ENCODE peak calls at places on chromosomes 2 and 18, in four cellular contexts. Y is HEK293T, B is WTC11, G is HepG2. W is an unnamed sample.

GRCh38 chr2:136238214-136238551 is 120.2 kb upstream of the CXCR4 start:
- DNase-seq in Y (no peak), B (no peak), G (no peak), W (no peak)

GRCh38 chr18:42310956-42311355 is 355.9 kb downstream of the PIK3C3 start:
- DNase-seq in Y (no peak), B (peak; percentile 17), G (no peak), W (no peak)

GRCh38 chr2:237720962-237721361 is 77.6 kb upstream of the RBM44 start:
- DNase-seq in Y (no peak), B (no peak), G (no peak), W (no peak)

GRCh38 chr2:232960862-232961261 is 52.2 kb downstream of the NGEF start:
- DNase-seq in Y (no peak), B (no peak), G (no peak), W (no peak)

GRCh38 chr2:96393989-96394761 is 58.6 kb downstream of the NCAPH start:
- DNase-seq in Y (no peak), B (no peak), G (no peak), W (no peak)

GRCh38 chr2:178761759-178762371 is 45.4 kb downstream of the TTN start:
- DNase-seq in Y (peak; percentile 40), B (peak; percentile 22), G (peak; percentile 60), W (peak; percentile 73)

GRCh38 chr18:24603151-24603550 is 142.7 kb downstream of the HRH4 start:
- DNase-seq in Y (no peak), B (no peak), G (no peak), W (no peak)

GRCh38 chr18:42365550-42365949 is 410.5 kb downstream of the PIK3C3 start:
- DNase-seq in Y (no peak), B (no peak), G (no peak), W (no peak)

GRCh38 chr2:157336137-157336721 is 10.6 kb upstream of the ERMN start:
- DNase-seq in Y (peak; percentile 60), B (peak; percentile 22), G (peak; percentile 44), W (peak; percentile 69)

GRCh38 chr18:71831039-71831438 is 713.1 kb downstream of the CBLN2 start:
- DNase-seq in Y (no peak), B (no peak), G (no peak), W (no peak)

GRCh38 chr2:166411473-166412230 is 35.9 kb upstream of the SCN9A start:
- DNase-seq in Y (no peak), B (no peak), G (no peak), W (no peak)

GRCh38 chr2:221807706-221808105 is 235.6 kb upstream of the EPHA4 start:
- DNase-seq in Y (no peak), B (no peak), G (no peak), W (no peak)

GRCh38 chr2:241950878-241951331 is 81.4 kb downstream of the RTP5 start:
- DNase-seq in Y (peak; percentile 83), B (peak; percentile 95), G (peak; percentile 71), W (peak; percentile 71)

GRCh38 chr2:207796585-207797350 is 27.1 kb upstream of the FZD5 start:
- DNase-seq in Y (peak; percentile 34), B (peak; percentile 53), G (peak; percentile 87), W (no peak)

GRCh38 chr18:45877403-45877802 is 51.9 kb downstream of the SIGLEC15 start:
- DNase-seq in Y (no peak), B (no peak), G (no peak), W (no peak)

GRCh38 chr18:64017870-64018269 is 48.0 kb downstream of the SERPINB8 start:
- DNase-seq in Y (no peak), B (no peak), G (peak; percentile 23), W (no peak)

GRCh38 chr2:100744589-100744988 is 75.3 kb upstream of the NPAS2 start:
- DNase-seq in Y (no peak), B (no peak), G (peak; percentile 47), W (no peak)

GRCh38 chr2:160271166-160272086 is 71.4 kb upstream of the ITGB6 start:
- DNase-seq in Y (no peak), B (no peak), G (no peak), W (no peak)

GRCh38 chr2:37798315-37799005 is 126.6 kb upstream of the RMDN2 start:
- DNase-seq in Y (no peak), B (no peak), G (no peak), W (no peak)

GRCh38 chr2:54673501-54673998 is 49.9 kb upstream of the EML6 start:
- DNase-seq in Y (no peak), B (no peak), G (no peak), W (no peak)

GRCh38 chr2:53670351-53670750 is 97.3 kb upstream of the CHAC2 start:
- DNase-seq in Y (no peak), B (no peak), G (no peak), W (no peak)

DNA sequence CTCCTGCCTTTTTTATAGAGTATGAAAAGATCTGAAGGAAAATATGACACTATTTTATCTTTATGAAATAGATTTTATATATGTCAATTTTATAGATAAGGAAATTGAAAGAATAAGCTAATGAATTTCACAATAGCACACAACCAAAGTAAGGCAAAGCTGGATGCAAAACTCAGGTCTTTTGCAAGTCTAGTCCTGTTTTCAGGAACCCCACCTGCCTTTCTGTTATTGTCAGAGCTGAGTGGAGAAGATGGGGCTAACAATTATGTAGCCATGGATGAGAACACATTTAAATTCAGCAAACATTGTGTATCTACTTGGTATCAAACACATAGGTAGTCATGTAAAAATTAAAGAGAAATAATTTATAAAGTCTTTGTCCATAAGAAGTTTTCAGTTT is 161.5 kb upstream of the ZEB2 start:
- DNase-seq in Y (no peak), B (no peak), G (no peak), W (no peak)
- TF ChIP-seq ELF4 in Y (no peak), B (no peak), G (no peak), W (no peak)

GRCh38 chr2:215536476-215536875 is 100.6 kb upstream of the FN1 start:
- DNase-seq in Y (no peak), B (no peak), G (no peak), W (no peak)
- TF ChIP-seq ELF4 in Y (no peak), B (no peak), G (no peak), W (no peak)

DNA sequence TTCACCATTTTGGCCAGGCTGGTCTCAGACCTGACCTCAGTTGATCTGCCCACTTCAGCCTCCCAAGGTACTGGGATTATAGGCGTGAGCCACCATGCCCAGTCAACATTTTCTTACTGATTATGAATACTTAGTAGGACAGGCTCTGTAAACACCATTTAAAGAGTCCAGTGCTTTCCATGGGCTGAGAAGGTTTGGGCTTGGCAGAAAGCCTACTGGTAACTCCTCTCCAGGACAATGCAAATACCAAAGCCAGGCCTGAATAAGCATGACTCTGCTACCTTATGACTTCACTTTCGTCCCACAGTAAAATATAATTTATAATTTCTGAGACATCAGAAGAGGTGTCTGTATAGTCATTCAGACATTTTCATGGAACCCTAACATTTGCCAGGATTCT is 60.2 kb upstream of the FAM117B start:
- DNase-seq in Y (no peak), B (no peak), G (peak; percentile 18), W (no peak)
- TF ChIP-seq ELF4 in Y (no peak), B (no peak), G (no peak), W (no peak)

GRCh38 chr2:105872830-105873229 is 128.1 kb downstream of the NCK2 start:
- DNase-seq in Y (no peak), B (no peak), G (no peak), W (no peak)

GRCh38 chr2:105873281-105873680 is 128.6 kb downstream of the NCK2 start:
- DNase-seq in Y (no peak), B (no peak), G (no peak), W (no peak)

GRCh38 chr2:105876191-105876590 is 131.5 kb downstream of the NCK2 start:
- DNase-seq in Y (no peak), B (no peak), G (no peak), W (no peak)

GRCh38 chr2:105873721-105874120 is 129.0 kb downstream of the NCK2 start:
- DNase-seq in Y (no peak), B (no peak), G (peak; percentile 42), W (peak; percentile 85)

GRCh38 chr2:105875241-105875640 is 130.5 kb downstream of the NCK2 start:
- DNase-seq in Y (no peak), B (no peak), G (peak; percentile 36), W (no peak)
- TF ChIP-seq ELF4 in Y (no peak), B (no peak), G (no peak), W (no peak)

DNA sequence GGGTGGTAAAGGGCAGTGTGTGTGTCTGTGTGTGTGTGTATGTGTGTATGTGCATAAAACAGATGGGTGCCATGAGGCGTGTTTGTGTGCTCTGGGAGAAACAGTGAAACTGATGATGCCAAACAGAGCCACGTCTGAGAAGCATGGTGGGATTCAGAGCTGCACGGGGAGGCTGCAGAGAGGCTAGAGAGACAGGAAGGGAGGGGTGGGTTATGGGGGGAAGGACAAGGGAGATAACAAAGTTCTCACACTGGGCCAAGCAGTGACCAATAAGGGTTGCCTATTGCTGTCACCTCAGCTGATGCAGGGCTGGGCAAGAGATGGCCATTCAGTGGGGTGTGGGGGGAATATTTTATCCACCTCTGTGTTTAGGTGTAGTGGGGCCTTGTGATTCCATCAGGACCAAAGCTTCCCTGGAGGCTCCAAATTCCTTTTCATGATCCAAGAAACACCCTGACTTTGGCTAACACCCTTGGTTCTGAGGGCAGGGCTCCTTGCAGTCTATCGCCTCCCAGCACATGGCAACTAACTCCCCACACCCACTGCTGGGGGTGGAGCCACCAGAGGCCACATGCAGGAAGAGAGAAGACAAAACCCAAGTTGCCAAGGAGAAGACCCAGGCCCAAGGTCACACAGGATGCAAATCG is 54.2 kb upstream of the POMC start:
- DNase-seq in Y (no peak), B (no peak), G (no peak), W (peak; percentile 66)
- TF ChIP-seq ELF4 in Y (no peak), B (no peak), G (no peak), W (no peak)

GRCh38 chr2:109285244-109285651 is 156.2 kb downstream of the SH3RF3 start:
- DNase-seq in Y (no peak), B (no peak), G (no peak), W (no peak)

GRCh38 chr2:109287413-109287812 is 158.4 kb downstream of the SH3RF3 start:
- DNase-seq in Y (no peak), B (no peak), G (no peak), W (no peak)

GRCh38 chr2:109282360-109282759 is 153.4 kb downstream of the SH3RF3 start:
- DNase-seq in Y (no peak), B (no peak), G (no peak), W (no peak)

GRCh38 chr2:109282865-109283264 is 153.9 kb downstream of the SH3RF3 start:
- DNase-seq in Y (no peak), B (no peak), G (no peak), W (no peak)

DNA sequence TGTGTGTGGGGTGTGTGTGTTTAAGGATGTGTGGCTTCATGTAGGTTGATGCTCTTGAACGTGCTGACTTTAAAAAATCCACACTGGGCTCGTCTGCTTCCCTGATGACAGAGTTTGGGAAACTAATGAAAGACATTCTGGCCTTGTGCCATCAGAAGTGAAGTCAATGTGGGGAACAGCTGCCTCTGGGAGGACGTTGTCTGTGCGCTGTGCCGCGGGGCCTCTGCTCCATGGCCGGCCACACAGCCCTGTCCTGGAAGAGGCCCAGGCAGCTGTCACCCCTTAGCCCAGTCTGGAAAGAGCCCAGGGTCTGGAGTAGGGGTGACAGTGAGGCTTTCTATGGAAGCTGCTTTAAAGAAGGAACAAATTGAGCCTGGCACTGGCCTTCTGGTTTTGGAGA is 155.8 kb downstream of the SH3RF3 start:
- DNase-seq in Y (no peak), B (no peak), G (no peak), W (no peak)
- TF ChIP-seq ELF4 in Y (no peak), B (no peak), G (no peak), W (no peak)

GRCh38 chr2:189287982-189288494 is 108.5 kb upstream of the COL5A2 start:
- DNase-seq in Y (peak; percentile 10), B (no peak), G (peak; percentile 49), W (no peak)
- TF ChIP-seq ELF4 in Y (no peak), B (no peak), G (no peak), W (no peak)

W was measured in K562.